ENCODE peak calls at places on chromosomes 6 and 20, in six cellular contexts. W is HepG2, Y is A549, P is IMR-90, A is HCT116, M is GM12878. G is an unnamed sample.

GRCh38 chr6:37495199-37495913 is 4.3 kb downstream of the CCDC167 start:
- DNase-seq in W (no peak), Y (no peak), P (no peak), A (no peak), M (no peak), G (no peak)

GRCh38 chr20:4809707-4810106 is 88.0 kb downstream of the PRND start:
- DNase-seq in W (no peak), Y (no peak), P (no peak), A (no peak), M (peak), G (no peak)

GRCh38 chr6:169930799-169931198 is 179.4 kb downstream of the ERMARD start:
- DNase-seq in W (no peak), Y (no peak), P (no peak), A (no peak), M (no peak), G (no peak)

GRCh38 chr20:45179166-45179565 is 4.5 kb downstream of the PI3 start:
- DNase-seq in W (no peak), Y (no peak), P (no peak), A (no peak), M (no peak), G (no peak)

GRCh38 chr6:28209753-28210535 is 15.1 kb upstream of the ZSCAN9 start:
- DNase-seq in W (no peak), Y (no peak), P (no peak), A (no peak), M (no peak), G (no peak)

GRCh38 chr6:134324766-134325165 is 6.9 kb upstream of the SGK1 start:
- DNase-seq in W (no peak), Y (no peak), P (no peak), A (no peak), M (no peak), G (no peak)

GRCh38 chr6:41680182-41680965 is 42.1 kb downstream of the MDFI start:
- DNase-seq in W (no peak), Y (no peak), P (no peak), A (no peak), M (no peak), G (no peak)

GRCh38 chr20:5731753-5732366 is 18.3 kb upstream of the SHLD1 start:
- DNase-seq in W (no peak), Y (no peak), P (no peak), A (no peak), M (no peak), G (no peak)

GRCh38 chr6:148422085-148422484 is 79.4 kb downstream of the SASH1 start:
- DNase-seq in W (no peak), Y (no peak), P (no peak), A (no peak), M (no peak), G (no peak)

DNA sequence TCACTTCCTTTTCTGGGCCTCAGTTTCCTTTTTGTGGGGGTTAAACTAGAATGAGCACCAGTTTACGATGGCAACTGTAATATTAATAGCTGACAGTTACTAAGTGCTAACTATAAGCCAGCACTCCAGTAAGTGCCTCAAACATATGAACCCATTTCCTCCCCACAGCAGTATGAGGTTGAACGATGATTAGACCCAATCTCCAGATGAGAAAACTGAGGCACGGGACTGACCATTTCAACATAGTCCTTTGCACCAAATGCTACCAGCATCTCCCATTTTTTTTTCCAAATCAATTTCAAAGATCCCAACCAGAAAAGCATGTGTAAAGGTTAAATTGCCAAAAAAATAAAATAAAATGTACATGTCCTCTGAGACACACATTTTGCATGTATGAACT is 7.1 kb downstream of the SLC13A3 start:
- DNase-seq in W (no peak), Y (no peak), P (no peak), A (no peak), M (no peak), G (no peak)
- H3K4me3 ChIP-seq in W (no peak), Y (no peak), P (no peak), A (no peak), M (no peak), G (no peak)

GRCh38 chr20:60652615-60653014 is 599.4 kb upstream of the CDH4 start:
- DNase-seq in W (no peak), Y (no peak), P (no peak), A (no peak), M (no peak), G (no peak)
- TF ChIP-seq CEBPB in W (no peak), Y (no peak), P (no peak), A (no peak), M (no peak), G (no peak)

GRCh38 chr20:12762725-12763124 is 246.0 kb upstream of the SPTLC3 start:
- DNase-seq in W (no peak), Y (no peak), P (no peak), A (no peak), M (no peak), G (no peak)

DNA sequence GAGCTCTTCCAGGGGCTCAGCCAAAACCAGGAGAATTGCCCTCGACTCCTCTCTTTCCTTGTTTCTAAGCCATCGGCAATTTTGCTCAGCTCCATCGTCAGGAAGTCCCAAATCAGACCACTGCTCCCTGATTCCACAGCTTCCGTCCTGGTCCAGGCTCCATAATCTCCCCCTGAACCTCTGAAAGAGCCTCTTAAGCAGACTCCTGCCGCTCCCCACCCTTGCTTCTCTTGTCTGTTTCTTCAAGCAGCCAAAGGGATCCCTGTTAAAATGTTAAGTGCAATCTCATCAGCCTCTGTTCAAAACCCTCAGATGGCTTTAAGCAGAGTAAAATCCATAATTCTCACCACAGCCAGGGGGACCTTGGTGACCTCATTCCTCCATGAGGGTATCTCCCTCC is 244.7 kb upstream of the SPTLC3 start:
- DNase-seq in W (no peak), Y (no peak), P (no peak), A (no peak), M (no peak), G (no peak)
- H3K4me3 ChIP-seq in W (no peak), Y (no peak), P (no peak), A (no peak), M (no peak), G (no peak)

DNA sequence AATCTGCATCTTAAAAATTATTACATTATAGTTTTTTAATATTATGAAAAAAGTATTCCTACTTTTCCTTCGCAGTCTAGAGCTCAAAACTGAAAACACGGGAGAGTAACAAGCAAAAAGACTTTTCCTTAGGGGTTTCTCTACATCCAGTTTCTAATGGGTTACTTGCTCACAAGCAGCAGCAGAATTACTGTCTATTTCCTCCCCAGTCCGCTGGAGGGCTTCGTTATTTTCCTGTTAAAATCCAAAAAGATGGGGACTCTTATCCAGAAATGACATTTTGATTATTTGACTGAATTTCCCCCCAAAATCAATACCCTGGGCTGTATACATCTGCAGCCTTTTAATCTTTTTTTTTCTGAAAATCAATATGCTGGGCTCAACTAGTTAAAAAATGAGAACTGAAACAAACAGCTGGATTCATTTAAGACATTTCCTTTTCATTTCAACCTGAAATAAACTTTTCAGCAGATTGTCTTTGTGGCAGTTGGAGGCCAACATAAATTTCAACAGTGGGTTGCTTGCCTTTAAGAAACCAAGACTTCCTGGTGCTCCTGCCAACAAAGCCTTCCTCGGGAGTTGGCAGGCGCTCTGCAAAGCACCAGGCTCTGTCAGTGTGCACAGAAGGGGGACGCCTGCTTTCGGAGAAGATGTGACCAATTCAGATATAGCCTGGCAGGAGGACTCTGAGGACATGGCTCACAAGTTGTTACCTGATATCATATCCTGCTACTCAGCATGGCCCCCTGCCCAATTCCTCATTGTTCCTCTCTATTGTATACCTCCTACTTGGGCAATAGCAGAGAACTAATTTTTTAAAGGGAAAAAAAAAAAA is 204.7 kb upstream of the ARG1 start:
- DNase-seq in W (no peak), Y (no peak), P (no peak), A (no peak), M (peak), G (no peak)
- TF ChIP-seq CEBPB in W (no peak), Y (no peak), P (no peak), A (no peak), M (no peak), G (no peak)

DNA sequence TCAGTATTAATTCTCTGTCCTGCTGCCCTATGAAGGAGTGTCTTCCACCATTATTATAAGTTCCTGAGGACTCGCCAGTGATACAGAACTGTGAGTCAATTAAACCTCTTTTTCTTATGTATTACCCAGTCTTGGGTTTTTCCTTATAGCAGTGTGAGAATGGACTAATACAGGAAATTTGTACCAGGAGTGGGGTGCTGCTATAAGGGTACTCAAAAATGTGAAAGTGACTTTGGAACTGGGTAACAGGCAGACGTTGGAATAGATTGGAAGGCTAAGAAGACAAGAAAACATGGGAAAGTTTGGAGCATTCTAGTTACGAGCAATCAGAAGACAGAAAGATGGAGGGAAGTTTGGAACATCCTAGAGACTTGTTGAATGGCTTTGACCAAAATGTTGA is 616.7 kb upstream of the EPHA7 start:
- DNase-seq in W (no peak), Y (no peak), P (no peak), A (no peak), M (no peak), G (no peak)
- H3K4me3 ChIP-seq in W (no peak), Y (no peak), P (no peak), A (no peak), M (no peak), G (no peak)